ENCODE peak calls at places on chromosomes 1 and 21, in five cellular contexts. A is mammary epithelial cell; U is GM23248; Y is CD8-positive, alpha-beta T cell; Z is SK-N-MC. C is an unnamed sample. For H3K9me3, the result is how much of the 10 kb centered on the place peaks cover.

GRCh38 chr1:22494943-22495579 is 43.4 kb downstream of the ZBTB40 start:
- DNase-seq in A (no peak), U (no peak), Y (no peak), Z (no peak), C (no peak)

GRCh38 chr1:180524915-180525695 is 22.7 kb upstream of the ACBD6 start:
- DNase-seq in A (peak), U (no peak), Y (no peak), Z (no peak), C (no peak)

GRCh38 chr1:158180741-158181576 is at the start of gene CD1D:
- DNase-seq in A (peak), U (peak), Y (no peak), Z (no peak), C (peak)

GRCh38 chr1:24459551-24460266 is 42.9 kb upstream of the RCAN3 start:
- DNase-seq in A (no peak), U (no peak), Y (no peak), Z (no peak), C (no peak)

GRCh38 chr1:205128050-205128449 is 6.3 kb upstream of the RBBP5 start:
- DNase-seq in A (peak), U (peak), Y (no peak), Z (no peak), C (no peak)

GRCh38 chr1:25634896-25635295 is 18.3 kb downstream of the MAN1C1 start:
- DNase-seq in A (no peak), U (no peak), Y (no peak), Z (no peak), C (no peak)

GRCh38 chr1:25695066-25695990 is 78.7 kb downstream of the MAN1C1 start:
- DNase-seq in A (peak), U (peak), Y (no peak), Z (no peak), C (peak)

GRCh38 chr1:45654540-45655280 is 30.9 kb upstream of the CCDC17 start:
- DNase-seq in A (peak), U (peak), Y (no peak), Z (no peak), C (no peak)

GRCh38 chr1:229018674-229019295 is 252.1 kb upstream of the RAB4A start:
- DNase-seq in A (no peak), U (no peak), Y (no peak), Z (no peak), C (no peak)

DNA sequence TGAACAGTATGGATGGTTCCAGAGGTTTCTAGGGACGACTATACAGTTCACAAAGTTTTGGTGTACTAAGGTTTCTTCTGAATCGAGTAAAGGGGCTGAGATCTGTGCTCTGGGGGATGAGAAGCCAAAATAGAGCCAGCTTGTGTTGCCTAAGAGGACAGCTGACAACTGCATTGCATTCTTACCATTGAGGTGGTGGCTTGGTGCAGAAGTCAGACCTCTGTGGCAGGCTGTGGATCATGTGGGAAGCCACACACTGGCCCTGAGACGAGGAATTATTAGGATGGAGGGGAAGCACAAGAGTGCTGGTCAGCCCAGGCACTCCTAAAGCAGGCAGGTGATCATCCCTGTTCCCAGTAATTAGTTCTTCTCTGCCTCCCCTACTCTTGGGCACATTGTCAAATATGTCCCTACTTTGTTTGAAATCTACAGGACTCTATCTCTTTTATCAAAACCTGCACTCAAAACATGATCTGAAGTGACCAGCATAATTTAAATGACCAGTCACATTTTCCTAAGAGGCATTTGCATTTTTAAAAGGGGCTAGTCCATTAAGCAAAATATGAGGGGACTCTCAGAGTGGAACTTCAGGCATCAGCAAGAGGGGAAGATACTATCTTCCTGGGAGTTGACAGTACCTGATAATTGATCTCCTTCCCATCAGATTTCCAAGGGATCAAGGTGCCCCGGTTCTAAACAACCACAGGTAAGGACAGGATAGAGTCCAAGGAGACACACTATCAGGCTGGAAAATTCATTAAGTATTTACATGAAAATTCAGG is at the start of gene FCRLB:
- DNase-seq in A (no peak), U (no peak), Y (no peak), Z (no peak), C (no peak)
- H3K27ac ChIP-seq in A (no peak), U (peak), Y (no peak), Z (no peak), C (no peak)

GRCh38 chr21:36149788-36150187 is 6.8 kb upstream of the DOP1B start:
- DNase-seq in A (no peak), U (no peak), Y (no peak), Z (no peak), C (no peak)
- H3K4me3 ChIP-seq in A (no peak), U (no peak), Y (no peak), Z (no peak), C (no peak)

GRCh38 chr1:17156108-17156507 is 36.9 kb upstream of the PADI2 start:
- DNase-seq in A (no peak), U (peak), Y (no peak), Z (no peak), C (peak)
- H3K9me3 ChIP-seq in A (under half), U (under half), Y (under half), Z (under half), C (under half)

GRCh38 chr1:2817784-2818564 is 16.5 kb upstream of the TTC34 start:
- DNase-seq in A (no peak), U (no peak), Y (no peak), Z (no peak), C (no peak)
- H3K27ac ChIP-seq in A (no peak), U (no peak), Y (no peak), Z (no peak), C (no peak)

DNA sequence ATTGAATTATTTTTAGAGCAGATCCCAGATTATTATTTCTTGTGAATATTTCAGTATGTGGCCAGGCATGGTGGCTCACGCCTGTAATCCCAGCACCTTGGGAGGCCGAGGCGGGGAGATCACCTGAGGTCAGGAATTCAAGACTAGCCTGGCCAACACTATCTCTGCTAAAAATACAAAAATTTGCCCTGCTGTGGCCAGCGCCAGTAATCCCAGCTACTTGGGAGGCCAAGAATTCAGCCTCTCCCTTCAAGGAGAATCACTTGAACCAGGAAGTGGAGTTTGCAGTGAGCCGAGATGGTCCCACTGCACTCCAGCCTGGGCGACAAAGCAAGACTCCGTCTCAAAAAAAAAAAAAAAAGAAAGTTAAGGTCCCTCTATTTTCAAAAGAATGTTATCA is 4.3 kb downstream of the OSBPL9 start:
- DNase-seq in A (no peak), U (no peak), Y (no peak), Z (no peak), C (no peak)
- H3K4me3 ChIP-seq in A (no peak), U (no peak), Y (no peak), Z (no peak), C (no peak)

DNA sequence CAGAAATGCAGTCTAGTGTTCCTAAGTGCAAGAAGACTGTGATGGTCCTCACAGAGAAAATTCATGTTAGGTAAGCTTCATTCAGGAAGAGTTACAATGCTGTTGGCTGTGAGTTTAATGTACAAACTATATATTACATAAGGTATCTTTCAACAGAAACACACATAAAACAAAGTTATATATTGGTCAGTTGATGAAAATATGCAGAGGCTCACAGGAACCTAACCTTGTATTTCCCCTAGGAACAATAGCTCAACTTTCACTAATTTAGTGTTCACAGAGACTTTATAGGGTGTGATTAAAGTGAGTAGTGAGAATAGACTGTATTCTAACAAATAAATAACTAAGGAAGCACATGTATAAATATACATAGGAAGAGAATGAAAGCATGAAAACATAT is 676.9 kb upstream of the ADGRL4 start:
- DNase-seq in A (no peak), U (no peak), Y (no peak), Z (no peak), C (no peak)
- H3K9me3 ChIP-seq in A (under half), U (under half), Y (under half), Z (under half), C (under half)

GRCh38 chr1:32743380-32744062 is 41.0 kb upstream of the SYNC start:
- DNase-seq in A (no peak), U (peak), Y (no peak), Z (no peak), C (peak)
- H3K27ac ChIP-seq in A (peak), U (no peak), Y (no peak), Z (no peak), C (peak)

C was measured in small intestine.